ENCODE peak calls at places on chromosomes 1 and 21, in nine cellular contexts. X is HFF-Myc; G is endothelial cell of umbilical vein; M is esophagus muscularis mucosa; V is effector memory CD4-positive, alpha-beta T cell; S is OCI-LY7; B is coronary artery; A is K562; N is hepatocyte. C is an unnamed sample.

GRCh38 chr1:204112876-204113730 is 38.7 kb downstream of the ETNK2 start:
- DNase-seq in X (no peak), G (no peak), M (no peak), V (no peak), S (no peak), B (no peak), A (no peak), N (no peak), C (no peak)

GRCh38 chr1:117077267-117077666 is 17.1 kb downstream of the TTF2 start:
- DNase-seq in X (no peak), G (peak; percentile 90), M (no peak), V (no peak), S (no peak), B (no peak), A (no peak), N (peak; percentile 32), C (no peak)

GRCh38 chr1:62951441-62951840 is 167.5 kb downstream of the ATG4C start:
- DNase-seq in X (no peak), G (no peak), M (no peak), V (no peak), S (no peak), B (no peak), A (no peak), N (no peak), C (no peak)

GRCh38 chr1:11882814-11883538 is 24.2 kb upstream of the NPPB start:
- DNase-seq in X (no peak), G (no peak), M (no peak), V (no peak), S (no peak), B (no peak), A (peak; percentile 98), N (peak; percentile 85), C (no peak)

GRCh38 chr1:235809949-235810348 is 56.8 kb downstream of the LYST start:
- DNase-seq in X (no peak), G (no peak), M (no peak), V (no peak), S (no peak), B (no peak), A (no peak), N (no peak), C (no peak)

GRCh38 chr1:208855403-208855802 is 611.2 kb upstream of the PLXNA2 start:
- DNase-seq in X (no peak), G (no peak), M (no peak), V (no peak), S (peak; percentile 7), B (no peak), A (no peak), N (no peak), C (no peak)

GRCh38 chr1:205488074-205488723 is 16.3 kb upstream of the CDK18 start:
- DNase-seq in X (peak; percentile 39), G (peak; percentile 47), M (no peak), V (no peak), S (peak; percentile 79), B (no peak), A (peak; percentile 77), N (peak; percentile 86), C (peak; percentile 47)

GRCh38 chr21:35063428-35064172 is 14.5 kb upstream of the RUNX1 start:
- DNase-seq in X (no peak), G (no peak), M (no peak), V (no peak), S (no peak), B (no peak), A (no peak), N (no peak), C (no peak)

GRCh38 chr1:60376196-60376595 is 302.6 kb upstream of the C1orf87 start:
- DNase-seq in X (no peak), G (no peak), M (no peak), V (no peak), S (no peak), B (no peak), A (no peak), N (no peak), C (no peak)

DNA sequence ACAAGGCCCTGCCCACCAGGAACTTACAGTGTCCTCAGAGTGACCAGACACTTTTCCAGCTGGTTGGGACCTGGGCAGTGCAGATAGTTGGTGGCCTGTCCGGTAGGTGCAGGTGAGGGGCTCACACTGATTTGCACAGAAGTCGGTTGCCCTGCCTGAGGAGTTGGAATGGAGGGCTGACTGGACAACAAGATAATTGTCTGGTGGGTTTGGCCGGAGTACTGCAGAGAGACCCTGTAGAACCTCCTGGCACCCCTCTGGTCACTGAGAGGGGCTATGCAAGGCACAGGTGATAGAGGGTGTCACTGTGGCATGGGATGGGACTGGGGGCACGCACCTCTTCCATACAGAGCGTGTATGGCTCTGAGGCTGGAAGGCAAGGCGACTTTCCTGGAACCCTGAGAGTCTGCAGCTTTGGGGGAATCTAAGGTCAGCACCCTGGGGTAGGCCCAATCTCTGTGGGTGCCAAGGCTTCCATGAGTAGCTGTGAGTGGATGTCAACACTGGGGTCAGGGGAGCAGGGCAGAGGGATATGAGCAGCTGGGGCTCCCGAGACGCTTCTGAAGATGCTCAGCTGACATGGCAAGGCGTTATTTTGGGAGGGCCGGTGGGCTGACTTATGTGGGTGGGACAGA is 7.6 kb upstream of the PLA2G2D start:
- DNase-seq in X (no peak), G (no peak), M (no peak), V (no peak), S (no peak), B (peak; percentile 49), A (no peak), N (no peak), C (no peak)
- H3K4me3 ChIP-seq in X (no peak overlapping the region), G (no peak overlapping the region), M (no peak overlapping the region), V (no peak overlapping the region), S (no peak overlapping the region), B (no peak overlapping the region), A (no peak overlapping the region), N (no peak overlapping the region), C (no peak overlapping the region)

GRCh38 chr1:55212349-55213028 is 2.7 kb downstream of the USP24 start:
- DNase-seq in X (no peak), G (no peak), M (no peak), V (no peak), S (peak; percentile 29), B (no peak), A (no peak), N (no peak), C (no peak)
- H3K4me3 ChIP-seq in X (peak overlapping the region; percentile 82), G (no peak overlapping the region), M (peak overlapping the region; percentile 94), V (peak overlapping the region; percentile 27), S (peak overlapping the region; percentile 94), B (peak overlapping the region; percentile 95), A (peak overlapping the region; percentile 80), N (no peak overlapping the region), C (no peak overlapping the region)

GRCh38 chr1:110346690-110347089 is 7.5 kb downstream of the RBM15 start:
- DNase-seq in X (no peak), G (no peak), M (no peak), V (no peak), S (peak; percentile 36), B (no peak), A (no peak), N (no peak), C (no peak)
- H3K4me3 ChIP-seq in X (no peak overlapping the region), G (no peak overlapping the region), M (no peak overlapping the region), V (no peak overlapping the region), S (peak overlapping the region; percentile 93), B (no peak overlapping the region), A (no peak overlapping the region), N (no peak overlapping the region), C (no peak overlapping the region)

GRCh38 chr1:151839457-151840409 is at the start of gene C2CD4D:
- DNase-seq in X (no peak), G (no peak), M (no peak), V (peak; percentile 64), S (no peak), B (no peak), A (peak; percentile 31), N (peak; percentile 82), C (peak; percentile 84)

GRCh38 chr1:151837197-151837596 is 2.4 kb downstream of the C2CD4D start:
- DNase-seq in X (no peak), G (no peak), M (no peak), V (peak; percentile 44), S (no peak), B (no peak), A (no peak), N (no peak), C (no peak)

GRCh38 chr1:151838491-151839412 is 868 bp downstream of the C2CD4D start:
- DNase-seq in X (no peak), G (no peak), M (no peak), V (peak; percentile 30), S (no peak), B (no peak), A (no peak), N (peak; percentile 46), C (no peak)

GRCh38 chr1:151835596-151835995 is 4.0 kb upstream of the RORC start:
- DNase-seq in X (no peak), G (no peak), M (no peak), V (no peak), S (no peak), B (no peak), A (no peak), N (no peak), C (no peak)

GRCh38 chr1:151837841-151838490 is 1.7 kb downstream of the C2CD4D start:
- DNase-seq in X (no peak), G (no peak), M (no peak), V (no peak), S (no peak), B (no peak), A (no peak), N (peak; percentile 64), C (no peak)
- H3K4me3 ChIP-seq in X (peak overlapping the region; percentile 26), G (peak overlapping the region; percentile 17), M (peak overlapping the region; percentile 57), V (peak overlapping the region; percentile 39), S (no peak overlapping the region), B (peak overlapping the region; percentile 73), A (no peak overlapping the region), N (no peak overlapping the region), C (no peak overlapping the region)

GRCh38 chr1:89125571-89126233 is at the start of gene GBP2:
- DNase-seq in X (peak; percentile 42), G (peak; percentile 85), M (no peak), V (no peak), S (no peak), B (no peak), A (no peak), N (peak; percentile 77), C (no peak)
- H3K4me3 ChIP-seq in X (peak within 1 kb of the TSS; percentile 10), G (peak within 1 kb of the TSS; percentile 92), M (peak within 1 kb of the TSS; percentile 65), V (peak within 1 kb of the TSS; percentile 75), S (no peak within 1 kb of the TSS), B (peak within 1 kb of the TSS; percentile 73), A (no peak within 1 kb of the TSS), N (no peak within 1 kb of the TSS), C (no peak within 1 kb of the TSS)

DNA sequence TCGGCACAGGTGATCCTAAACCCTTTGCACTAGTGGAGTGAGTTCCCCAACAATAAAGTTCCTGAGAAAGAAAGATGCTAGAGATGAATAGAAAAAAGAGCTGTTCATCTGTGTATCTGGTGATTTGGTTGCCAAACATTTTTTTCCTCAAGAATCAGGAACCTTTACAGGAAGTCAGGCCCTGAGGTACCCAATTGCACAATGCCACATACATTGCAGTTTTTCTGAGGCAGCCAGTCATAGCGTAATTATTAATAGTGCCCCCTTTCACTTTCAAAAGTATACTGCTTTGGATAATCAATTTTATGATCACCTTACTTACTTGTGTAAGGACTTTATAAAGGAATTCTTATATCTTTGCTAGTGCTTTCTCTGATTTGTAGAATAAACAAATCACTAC is 346.3 kb upstream of the POU3F1 start:
- DNase-seq in X (no peak), G (no peak), M (no peak), V (no peak), S (no peak), B (no peak), A (no peak), N (no peak), C (no peak)
- H3K4me3 ChIP-seq in X (no peak overlapping the region), G (no peak overlapping the region), M (no peak overlapping the region), V (no peak overlapping the region), S (no peak overlapping the region), B (no peak overlapping the region), A (no peak overlapping the region), N (no peak overlapping the region), C (no peak overlapping the region)

GRCh38 chr1:16156848-16157495 is 1.1 kb upstream of the EPHA2 start:
- DNase-seq in X (no peak), G (peak; percentile 47), M (no peak), V (no peak), S (no peak), B (no peak), A (no peak), N (peak; percentile 51), C (no peak)
- H3K4me3 ChIP-seq in X (peak overlapping the region; percentile 1), G (no peak overlapping the region), M (no peak overlapping the region), V (no peak overlapping the region), S (no peak overlapping the region), B (no peak overlapping the region), A (no peak overlapping the region), N (no peak overlapping the region), C (no peak overlapping the region)